ENCODE peak calls at places on chromosome 7, in seven cellular contexts. E, I, G, R, O, T and W are unnamed samples.

GRCh38 chr7:150435390-150436073 is 14.9 kb upstream of the GIMAP8 start:
- DNase-seq in T (no peak), E (no peak), R (no peak), G (peak; percentile 97), I (no peak), O (no peak), W (no peak)

GRCh38 chr7:23332881-23333612 is 33.9 kb downstream of the MALSU1 start:
- DNase-seq in R (peak; percentile 43), T (no peak), O (no peak), E (no peak), I (no peak), G (no peak), W (no peak)

GRCh38 chr7:74256446-74257408 is 2.5 kb upstream of the RFC2 start:
- DNase-seq in R (no peak), E (no peak), G (no peak), I (no peak), O (no peak), T (no peak), W (no peak)

GRCh38 chr7:139592801-139593461 is 69.4 kb downstream of the CLEC2L start:
- DNase-seq in G (no peak), I (no peak), O (no peak), R (no peak), E (no peak), T (no peak), W (no peak)

GRCh38 chr7:31443457-31443856 is 70.4 kb upstream of the ITPRID1 start:
- DNase-seq in T (peak; percentile 26), R (peak; percentile 45), I (no peak), E (peak; percentile 32), G (peak; percentile 21), O (peak; percentile 58), W (peak; percentile 52)

GRCh38 chr7:127783267-127783559 is 131.2 kb downstream of the SND1 start:
- DNase-seq in R (peak; percentile 26), T (no peak), I (no peak), G (no peak), E (no peak), O (no peak), W (no peak)

GRCh38 chr7:603152-603941 is 83.7 kb upstream of the PDGFA start:
- DNase-seq in G (no peak), O (peak; percentile 58), E (no peak), I (no peak), T (no peak), R (no peak), W (no peak)

GRCh38 chr7:18290223-18290622 is 205.3 kb upstream of the HDAC9 start:
- DNase-seq in O (no peak), E (no peak), I (no peak), G (no peak), T (no peak), R (no peak), W (no peak)

GRCh38 chr7:2115739-2116065 is 117.0 kb downstream of the MAD1L1 start:
- DNase-seq in R (no peak), I (no peak), E (no peak), O (no peak), G (no peak), T (no peak), W (no peak)

GRCh38 chr7:2114926-2115738 is 117.6 kb downstream of the MAD1L1 start:
- DNase-seq in O (no peak), E (no peak), I (no peak), G (no peak), R (no peak), T (no peak), W (no peak)

GRCh38 chr7:2116903-2117680 is 115.7 kb downstream of the MAD1L1 start:
- DNase-seq in T (no peak), G (no peak), R (peak; percentile 81), E (no peak), I (no peak), O (no peak), W (no peak)

GRCh38 chr7:2117681-2118045 is 115.1 kb downstream of the MAD1L1 start:
- DNase-seq in O (no peak), E (no peak), I (no peak), G (no peak), T (no peak), R (no peak), W (no peak)

DNA sequence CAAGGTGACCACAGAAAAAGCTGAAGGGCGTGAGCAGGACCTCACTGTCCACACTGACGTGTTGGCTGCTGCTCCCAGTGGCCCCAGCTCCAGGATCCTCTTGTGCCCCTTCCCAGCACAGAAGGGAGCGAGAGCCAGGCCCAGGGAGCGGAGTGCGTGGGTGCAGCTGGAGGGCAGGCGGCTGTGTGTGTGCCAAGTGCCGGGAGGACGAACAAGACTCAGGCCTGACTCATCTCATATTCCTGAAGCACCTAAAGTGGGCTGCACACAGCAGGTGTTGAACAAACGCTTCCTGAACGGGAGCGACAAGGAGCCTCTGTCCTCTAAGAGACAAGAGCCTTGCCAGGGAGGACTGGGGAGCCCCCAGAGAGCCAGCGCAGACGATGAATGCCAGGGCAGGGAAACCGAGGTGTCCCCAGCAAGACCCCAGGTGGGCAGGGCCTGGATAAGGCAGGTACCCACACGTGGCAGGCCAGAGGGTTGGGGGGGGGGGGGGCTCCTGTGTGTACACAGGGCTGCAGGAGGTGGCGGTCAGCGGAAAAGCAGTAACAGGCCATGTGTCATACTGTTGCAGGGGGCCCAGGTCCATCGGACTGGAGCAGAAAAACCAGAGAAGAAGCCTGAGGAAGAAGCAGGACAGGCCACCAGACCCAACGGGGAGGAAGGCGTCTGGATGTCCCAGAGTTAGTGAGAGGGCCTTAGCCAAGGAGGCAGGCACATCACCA is 116.5 kb downstream of the MAD1L1 start:
- DNase-seq in R (no peak), O (no peak), I (no peak), E (peak; percentile 75), T (peak; percentile 35), G (no peak), W (no peak)
- TF ChIP-seq JUND in R (no peak), O (no peak), I (no peak), E (no peak), T (no peak), G (no peak), W (no peak)

GRCh38 chr7:47627580-47628283 is 45.8 kb upstream of the TNS3 start:
- DNase-seq in T (no peak), R (no peak), E (no peak), I (no peak), O (no peak), G (peak; percentile 27), W (no peak)
- TF ChIP-seq JUND in T (no peak), R (no peak), E (no peak), I (no peak), O (no peak), G (no peak), W (no peak)

GRCh38 chr7:157547611-157548010 is 210.8 kb downstream of the DNAJB6 start:
- DNase-seq in E (no peak), R (no peak), O (no peak), T (no peak), I (no peak), G (no peak), W (no peak)
- TF ChIP-seq JUND in E (no peak), R (no peak), O (no peak), T (no peak), I (no peak), G (no peak), W (no peak)

GRCh38 chr7:151599401-151600227 is 79.9 kb upstream of the RHEB start:
- DNase-seq in G (no peak), T (no peak), E (peak; percentile 68), I (no peak), R (peak; percentile 69), O (no peak), W (no peak)

GRCh38 chr7:151595702-151596340 is 76.1 kb upstream of the RHEB start:
- DNase-seq in R (no peak), O (no peak), G (no peak), E (no peak), T (no peak), I (no peak), W (peak; percentile 35)

GRCh38 chr7:151601521-151602305 is 82.0 kb upstream of the RHEB start:
- DNase-seq in T (no peak), I (no peak), G (no peak), E (no peak), R (no peak), O (no peak), W (no peak)

GRCh38 chr7:151597541-151597940 is 77.8 kb upstream of the RHEB start:
- DNase-seq in E (no peak), G (no peak), T (no peak), R (no peak), I (no peak), O (no peak), W (no peak)

DNA sequence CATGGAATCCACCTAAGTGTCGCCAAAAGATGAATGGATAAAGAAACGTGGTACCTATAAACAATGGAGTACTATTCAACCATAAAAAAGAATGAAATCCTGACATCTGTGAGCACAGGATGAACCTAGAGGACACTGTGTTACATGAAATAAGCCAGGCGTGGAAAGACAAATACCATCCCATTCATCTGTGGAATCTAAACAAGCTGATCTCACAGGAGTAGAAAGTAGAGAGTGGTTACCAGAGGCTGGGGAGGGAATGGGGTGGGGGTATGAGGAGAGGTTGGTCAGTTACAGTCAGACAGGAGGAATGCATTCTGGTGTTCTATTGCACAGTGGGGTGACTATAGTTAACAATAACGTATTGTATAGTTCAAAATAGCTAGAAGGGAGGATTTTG is 78.3 kb upstream of the RHEB start:
- DNase-seq in R (no peak), G (no peak), E (peak; percentile 48), O (no peak), I (no peak), T (peak; percentile 29), W (no peak)
- TF ChIP-seq JUND in R (peak; percentile 79), G (no peak), E (no peak), O (no peak), I (no peak), T (no peak), W (no peak)